ENCODE peak calls at places on chromosomes 7 and 10, in ten cellular contexts. B, S, O, H, U, T, Z, J, W and A are unnamed samples.

GRCh38 chr7:108227360-108227749 is 97.2 kb upstream of the LAMB4 start:
- DNase-seq in B (no peak), H (no peak), U (no peak), J (no peak), S (no peak), W (no peak), Z (no peak), O (no peak), T (no peak), A (no peak)

GRCh38 chr7:82375713-82376112 is 67.9 kb downstream of the CACNA2D1 start:
- DNase-seq in H (no peak), S (no peak), U (no peak), O (no peak), Z (no peak), T (no peak), W (no peak), J (no peak), B (no peak), A (no peak)

GRCh38 chr10:99280472-99280871 is 44.8 kb upstream of the HPSE2 start:
- DNase-seq in T (no peak), U (no peak), S (no peak), O (no peak), H (no peak), Z (no peak), W (no peak), J (no peak), B (peak), A (no peak)

GRCh38 chr10:13319166-13319565 is 19.3 kb upstream of the PHYH start:
- DNase-seq in H (no peak), Z (no peak), O (no peak), W (no peak), T (no peak), U (no peak), B (no peak), J (no peak), S (no peak), A (no peak)

GRCh38 chr7:1358376-1359050 is 100.8 kb downstream of the MICALL2 start:
- DNase-seq in B (no peak), J (no peak), T (no peak), H (no peak), O (no peak), Z (no peak), U (no peak), S (no peak), W (no peak), A (no peak)

GRCh38 chr7:67890316-67890715 is 893.7 kb downstream of the TYW1 start:
- DNase-seq in T (no peak), B (no peak), O (no peak), U (no peak), S (no peak), J (no peak), Z (no peak), W (no peak), H (no peak), A (no peak)

GRCh38 chr10:79152423-79152817 is 83.7 kb downstream of the ZMIZ1 start:
- DNase-seq in J (no peak), S (no peak), H (no peak), O (no peak), U (no peak), Z (no peak), T (no peak), W (no peak), B (peak), A (no peak)

GRCh38 chr7:8637322-8637721 is 203.9 kb downstream of the NXPH1 start:
- DNase-seq in B (no peak), T (no peak), J (no peak), O (no peak), S (no peak), W (no peak), Z (no peak), U (no peak), H (no peak), A (no peak)

GRCh38 chr10:35626971-35627507 is 15.1 kb downstream of the FZD8 start:
- DNase-seq in W (no peak), S (peak), U (no peak), O (no peak), J (no peak), H (no peak), T (no peak), Z (no peak), B (no peak), A (no peak)

GRCh38 chr10:69644658-69645295 is 14.7 kb downstream of the FAM241B start:
- DNase-seq in J (no peak), T (no peak), Z (peak), W (no peak), O (peak), B (peak), S (peak), H (peak), U (peak), A (peak)

GRCh38 chr7:85829817-85830432 is 643.1 kb upstream of the SEMA3D start:
- DNase-seq in T (no peak), J (no peak), S (no peak), Z (no peak), B (peak), H (no peak), U (no peak), W (no peak), O (peak), A (peak)